ENCODE peak calls at places on chromosomes 6 and 20, in ten cellular contexts. One of them, this sample, is unnamed.

GRCh38 chr6:12163149-12163548 is 127.0 kb upstream of the EDN1 start:
- DNase-seq in NCI-H774: no peak
- DNase-seq in HT-29: no peak
- DNase-seq in neural crest cell: no peak
- DNase-seq in stimulated activated effector memory CD8-positive, alpha-beta T cell treated with anti-CD3 and anti-CD28 coated beads, Interleukin-12 subunit alpha, Interleukin-12 subunit beta, amount 100 ng/mL, for 72 hours: no peak
- DNase-seq in NCI-H1930: no peak
- DNase-seq in brain microvascular endothelial cell: no peak
- DNase-seq in SW 1271: no peak
- DNase-seq in GM19239: no peak
- DNase-seq in NCI-H1417: no peak
- DNase-seq in this sample: no peak

GRCh38 chr6:88266126-88266525 is 100.0 kb upstream of the CNR1 start:
- DNase-seq in NCI-H774: no peak
- DNase-seq in HT-29: no peak
- DNase-seq in neural crest cell: no peak
- DNase-seq in stimulated activated effector memory CD8-positive, alpha-beta T cell treated with anti-CD3 and anti-CD28 coated beads, Interleukin-12 subunit alpha, Interleukin-12 subunit beta, amount 100 ng/mL, for 72 hours: no peak
- DNase-seq in NCI-H1930: no peak
- DNase-seq in brain microvascular endothelial cell: no peak
- DNase-seq in SW 1271: no peak
- DNase-seq in GM19239: no peak
- DNase-seq in NCI-H1417: no peak
- DNase-seq in this sample: no peak

GRCh38 chr6:163170294-163170883 is 244.1 kb upstream of the QKI start:
- DNase-seq in NCI-H774: no peak
- DNase-seq in HT-29: peak; percentile 46
- DNase-seq in neural crest cell: no peak
- DNase-seq in stimulated activated effector memory CD8-positive, alpha-beta T cell treated with anti-CD3 and anti-CD28 coated beads, Interleukin-12 subunit alpha, Interleukin-12 subunit beta, amount 100 ng/mL, for 72 hours: no peak
- DNase-seq in NCI-H1930: no peak
- DNase-seq in brain microvascular endothelial cell: no peak
- DNase-seq in SW 1271: no peak
- DNase-seq in GM19239: peak; percentile 36
- DNase-seq in NCI-H1417: no peak
- DNase-seq in this sample: peak; percentile 32

GRCh38 chr20:14193885-14194284 is 143.5 kb downstream of the FLRT3 start:
- DNase-seq in NCI-H774: no peak
- DNase-seq in HT-29: peak; percentile 21
- DNase-seq in neural crest cell: no peak
- DNase-seq in stimulated activated effector memory CD8-positive, alpha-beta T cell treated with anti-CD3 and anti-CD28 coated beads, Interleukin-12 subunit alpha, Interleukin-12 subunit beta, amount 100 ng/mL, for 72 hours: no peak
- DNase-seq in NCI-H1930: no peak
- DNase-seq in brain microvascular endothelial cell: no peak
- DNase-seq in SW 1271: no peak
- DNase-seq in GM19239: no peak
- DNase-seq in NCI-H1417: no peak
- DNase-seq in this sample: peak; percentile 75

GRCh38 chr20:38723069-38723981 is 961 bp upstream of the SLC32A1 start:
- DNase-seq in NCI-H774: no peak
- DNase-seq in HT-29: no peak
- DNase-seq in neural crest cell: no peak
- DNase-seq in stimulated activated effector memory CD8-positive, alpha-beta T cell treated with anti-CD3 and anti-CD28 coated beads, Interleukin-12 subunit alpha, Interleukin-12 subunit beta, amount 100 ng/mL, for 72 hours: no peak
- DNase-seq in NCI-H1930: no peak
- DNase-seq in brain microvascular endothelial cell: no peak
- DNase-seq in SW 1271: no peak
- DNase-seq in GM19239: peak; percentile 19
- DNase-seq in NCI-H1417: peak; percentile 82
- DNase-seq in this sample: no peak

GRCh38 chr6:130749402-130749801 is 77.8 kb upstream of the SMLR1 start:
- DNase-seq in NCI-H774: no peak
- DNase-seq in HT-29: no peak
- DNase-seq in neural crest cell: no peak
- DNase-seq in stimulated activated effector memory CD8-positive, alpha-beta T cell treated with anti-CD3 and anti-CD28 coated beads, Interleukin-12 subunit alpha, Interleukin-12 subunit beta, amount 100 ng/mL, for 72 hours: no peak
- DNase-seq in NCI-H1930: no peak
- DNase-seq in brain microvascular endothelial cell: no peak
- DNase-seq in SW 1271: no peak
- DNase-seq in GM19239: no peak
- DNase-seq in NCI-H1417: no peak
- DNase-seq in this sample: no peak

GRCh38 chr6:32189742-32190053 is 304 bp downstream of the PBX2 start:
- DNase-seq in NCI-H774: no peak
- DNase-seq in HT-29: no peak
- DNase-seq in neural crest cell: no peak
- DNase-seq in stimulated activated effector memory CD8-positive, alpha-beta T cell treated with anti-CD3 and anti-CD28 coated beads, Interleukin-12 subunit alpha, Interleukin-12 subunit beta, amount 100 ng/mL, for 72 hours: no peak
- DNase-seq in NCI-H1930: no peak
- DNase-seq in brain microvascular endothelial cell: no peak
- DNase-seq in SW 1271: no peak
- DNase-seq in GM19239: no peak
- DNase-seq in NCI-H1417: no peak
- DNase-seq in this sample: no peak

GRCh38 chr6:21924002-21924401 is 330.5 kb downstream of the SOX4 start:
- DNase-seq in NCI-H774: no peak
- DNase-seq in HT-29: no peak
- DNase-seq in neural crest cell: no peak
- DNase-seq in stimulated activated effector memory CD8-positive, alpha-beta T cell treated with anti-CD3 and anti-CD28 coated beads, Interleukin-12 subunit alpha, Interleukin-12 subunit beta, amount 100 ng/mL, for 72 hours: no peak
- DNase-seq in NCI-H1930: no peak
- DNase-seq in brain microvascular endothelial cell: no peak
- DNase-seq in SW 1271: no peak
- DNase-seq in GM19239: no peak
- DNase-seq in NCI-H1417: no peak
- DNase-seq in this sample: no peak

GRCh38 chr6:33667072-33667471 is 44.4 kb downstream of the UQCC2 start:
- DNase-seq in NCI-H774: no peak
- DNase-seq in HT-29: no peak
- DNase-seq in neural crest cell: no peak
- DNase-seq in stimulated activated effector memory CD8-positive, alpha-beta T cell treated with anti-CD3 and anti-CD28 coated beads, Interleukin-12 subunit alpha, Interleukin-12 subunit beta, amount 100 ng/mL, for 72 hours: no peak
- DNase-seq in NCI-H1930: no peak
- DNase-seq in brain microvascular endothelial cell: no peak
- DNase-seq in SW 1271: no peak
- DNase-seq in GM19239: no peak
- DNase-seq in NCI-H1417: no peak
- DNase-seq in this sample: no peak

This sample was measured in SK-MEL-5.